ENCODE peak calls at places on chromosome 3, in seven cellular contexts. J is transverse colon, W is Panc1, B is mucosa of descending colon, K is thoracic aorta, O is right lobe of liver, X is stomach. F is an unnamed sample.
A peak's percentile ranks its signal among the peaks of the same experiment; 100 is the strongest.

GRCh38 chr3:164452707-164453106 is 625.6 kb downstream of the SI start:
- DNase-seq in J (no peak), W (no peak), B (no peak), K (no peak), O (no peak), X (no peak), F (no peak)

GRCh38 chr3:68764554-68764953 is 167.8 kb downstream of the TAFA4 start:
- DNase-seq in J (no peak), W (no peak), B (no peak), K (no peak), O (no peak), X (no peak), F (no peak)

GRCh38 chr3:24069045-24069444 is 124.0 kb downstream of the NR1D2 start:
- DNase-seq in J (peak; percentile 9), W (no peak), B (peak; percentile 14), K (no peak), O (no peak), X (no peak), F (no peak)

GRCh38 chr3:146117406-146118285 is 43.3 kb downstream of the PLOD2 start:
- DNase-seq in J (no peak), W (no peak), B (no peak), K (no peak), O (no peak), X (no peak), F (no peak)

GRCh38 chr3:107620534-107620933 is 97.8 kb downstream of the BBX start:
- DNase-seq in J (no peak), W (no peak), B (no peak), K (no peak), O (no peak), X (no peak), F (no peak)

GRCh38 chr3:31164398-31164797 is 269.9 kb upstream of the GADL1 start:
- DNase-seq in J (no peak), W (no peak), B (no peak), K (no peak), O (no peak), X (no peak), F (no peak)

GRCh38 chr3:156705761-156706631 is 31.6 kb downstream of the TIPARP start:
- DNase-seq in J (no peak), W (no peak), B (no peak), K (no peak), O (no peak), X (no peak), F (peak; percentile 25)

GRCh38 chr3:129651316-129652202 is 45.1 kb upstream of the PLXND1 start:
- DNase-seq in J (no peak), W (no peak), B (no peak), K (no peak), O (peak; percentile 32), X (no peak), F (no peak)

GRCh38 chr3:188947401-188947982 is 224.3 kb upstream of the TPRG1 start:
- DNase-seq in J (peak; percentile 89), W (peak; percentile 88), B (peak; percentile 85), K (no peak), O (peak; percentile 84), X (peak; percentile 90), F (peak; percentile 33)

GRCh38 chr3:140319801-140320200 is 358.1 kb upstream of the TRIM42 start:
- DNase-seq in J (no peak), W (no peak), B (no peak), K (no peak), O (no peak), X (no peak), F (no peak)

GRCh38 chr3:49417516-49418120 is 4.7 kb downstream of the AMT start:
- DNase-seq in J (no peak), W (no peak), B (no peak), K (no peak), O (no peak), X (no peak), F (no peak)

GRCh38 chr3:49416867-49417266 is 4.6 kb downstream of the TCTA start:
- DNase-seq in J (no peak), W (no peak), B (no peak), K (no peak), O (no peak), X (no peak), F (no peak)

GRCh38 chr3:49422379-49423248 is at the start of gene AMT:
- DNase-seq in J (peak; percentile 61), W (no peak), B (peak; percentile 78), K (no peak), O (peak; percentile 71), X (peak; percentile 57), F (no peak)

GRCh38 chr3:49424816-49425215 is 2.5 kb upstream of the AMT start:
- DNase-seq in J (no peak), W (no peak), B (no peak), K (no peak), O (no peak), X (no peak), F (no peak)

DNA sequence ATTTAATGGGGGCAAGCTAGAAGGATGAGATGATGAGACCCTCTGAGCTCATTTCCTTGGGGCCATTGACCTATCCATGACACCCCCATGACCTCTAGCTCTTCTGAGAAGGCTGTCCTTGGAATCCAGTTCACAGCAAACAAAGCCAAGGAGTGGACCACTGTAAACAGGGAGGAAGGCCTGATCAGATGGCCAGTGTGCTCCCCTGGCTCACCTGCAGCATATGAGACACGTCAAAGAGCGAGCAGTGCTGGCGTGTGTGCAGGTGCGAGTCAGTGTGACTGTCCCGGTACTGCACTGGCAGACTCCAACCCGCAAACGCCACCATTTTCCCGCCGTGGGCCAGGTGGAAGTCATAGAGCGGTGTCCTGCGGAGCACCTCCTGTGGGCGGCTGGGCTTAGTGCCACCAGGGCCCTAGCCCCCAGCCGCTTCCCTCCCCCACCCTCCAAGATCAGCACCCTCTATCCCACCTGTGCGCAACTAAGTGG is 339 bp downstream of the AMT start:
- DNase-seq in J (no peak), W (no peak), B (no peak), K (no peak), O (no peak), X (peak; percentile 30), F (no peak)
- H3K4me3 ChIP-seq in J (peak overlapping the region; percentile 38), W (no peak overlapping the region), B (no peak overlapping the region), K (peak overlapping the region; percentile 63), O (peak overlapping the region; percentile 64), X (peak overlapping the region; percentile 47), F (no peak overlapping the region)

DNA sequence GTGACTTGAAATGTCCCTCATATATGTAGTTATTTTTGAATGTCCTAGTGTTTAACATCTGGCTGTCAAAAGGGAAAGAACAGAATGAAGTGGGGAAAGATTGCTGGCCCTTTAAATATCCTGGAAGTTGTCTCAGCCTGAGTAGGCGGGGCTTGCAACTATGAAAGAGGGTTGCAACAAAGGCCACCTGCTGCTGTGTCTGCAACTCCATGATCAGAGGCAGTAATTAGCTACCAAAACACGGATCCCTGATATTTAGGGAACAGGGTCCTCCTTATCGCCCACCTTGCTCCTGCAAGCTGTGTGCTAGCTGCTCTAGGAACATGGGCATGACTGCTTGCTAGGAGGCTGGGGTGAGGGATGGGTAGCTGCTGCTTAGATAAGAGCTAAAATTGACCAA is 100.2 kb upstream of the CFAP20DC start:
- DNase-seq in J (no peak), W (no peak), B (no peak), K (no peak), O (no peak), X (no peak), F (no peak)
- TF ChIP-seq CTCF in J (no peak), W (no peak), B (no peak), K (no peak), O (no peak), X (no peak), F (no peak)

GRCh38 chr3:141390747-141391146 is 22.4 kb downstream of the ZBTB38 start:
- DNase-seq in J (no peak), W (no peak), B (no peak), K (no peak), O (no peak), X (no peak), F (no peak)

GRCh38 chr3:141392018-141392370 is 23.7 kb downstream of the ZBTB38 start:
- DNase-seq in J (no peak), W (no peak), B (no peak), K (no peak), O (no peak), X (no peak), F (no peak)

GRCh38 chr3:141391298-141392017 is 23.2 kb downstream of the ZBTB38 start:
- DNase-seq in J (no peak), W (no peak), B (no peak), K (no peak), O (no peak), X (no peak), F (peak; percentile 69)

GRCh38 chr3:141393151-141394076 is 25.1 kb downstream of the ZBTB38 start:
- DNase-seq in J (no peak), W (no peak), B (no peak), K (no peak), O (no peak), X (no peak), F (no peak)

DNA sequence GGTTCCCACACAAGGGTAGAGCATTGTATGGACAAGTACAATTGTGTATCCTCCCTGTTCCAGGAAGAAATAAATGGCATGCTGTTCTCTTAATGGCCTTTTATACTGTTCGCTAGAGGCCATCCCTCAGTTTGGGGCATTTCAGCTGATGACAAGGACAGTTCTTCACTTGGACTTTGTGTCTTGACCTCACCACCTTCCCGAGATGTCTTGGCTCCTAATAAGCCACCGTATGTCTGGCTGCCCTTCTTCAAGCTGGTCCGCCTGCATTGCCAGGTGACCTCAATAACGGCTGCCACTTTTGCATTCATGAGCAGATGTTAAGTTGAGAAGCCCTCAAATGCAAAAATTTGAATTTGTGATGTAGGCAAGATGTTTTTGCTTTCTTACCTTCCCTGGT is 24.1 kb downstream of the ZBTB38 start:
- DNase-seq in J (no peak), W (no peak), B (no peak), K (no peak), O (no peak), X (no peak), F (no peak)
- H3K4me3 ChIP-seq in J (no peak overlapping the region), W (no peak overlapping the region), B (no peak overlapping the region), K (no peak overlapping the region), O (no peak overlapping the region), X (no peak overlapping the region), F (no peak overlapping the region)

GRCh38 chr3:10694194-10694593 is 121.8 kb upstream of the SLC6A11 start:
- DNase-seq in J (no peak), W (no peak), B (no peak), K (no peak), O (no peak), X (no peak), F (no peak)

GRCh38 chr3:10697918-10698317 is 118.1 kb upstream of the SLC6A11 start:
- DNase-seq in J (no peak), W (no peak), B (no peak), K (no peak), O (no peak), X (no peak), F (no peak)

GRCh38 chr3:10692039-10692438 is 124.0 kb upstream of the SLC6A11 start:
- DNase-seq in J (no peak), W (no peak), B (no peak), K (no peak), O (no peak), X (no peak), F (no peak)

GRCh38 chr3:10695595-10696285 is 120.3 kb upstream of the SLC6A11 start:
- DNase-seq in J (no peak), W (no peak), B (no peak), K (no peak), O (no peak), X (no peak), F (no peak)

DNA sequence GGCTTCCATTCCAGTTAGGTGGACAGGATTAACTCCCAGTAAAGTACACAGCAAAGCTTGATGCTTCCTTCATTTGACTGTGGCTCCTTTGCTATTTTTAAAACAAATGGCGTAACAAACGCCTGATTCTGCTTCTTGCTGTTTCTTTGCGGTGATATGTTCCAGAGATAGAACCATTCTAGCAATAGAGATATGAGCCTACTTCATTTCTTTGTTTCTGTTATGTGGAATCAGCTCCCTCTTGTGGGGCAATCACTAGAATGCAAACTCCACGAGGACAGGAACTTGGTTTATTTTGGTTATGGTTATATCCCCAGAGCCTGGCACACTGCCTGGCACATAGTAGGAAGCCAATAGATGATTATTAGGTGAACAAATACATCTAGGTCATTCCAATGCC is 122.6 kb upstream of the SLC6A11 start:
- DNase-seq in J (no peak), W (no peak), B (no peak), K (no peak), O (no peak), X (no peak), F (peak; percentile 5)
- TF ChIP-seq CTCF in J (no peak), W (peak; percentile 33), B (no peak), K (no peak), O (peak; percentile 44), X (no peak), F (no peak)

F was measured in GM12865.